ENCODE peak calls at places on chromosomes 11 and 22, in six cellular contexts. B, X, S, R, L and V are unnamed samples.

GRCh38 chr11:72024073-72024749 is 25.5 kb downstream of the IL18BP start:
- DNase-seq in B (no peak), X (no peak), S (no peak), R (no peak), L (no peak), V (no peak)

GRCh38 chr22:24102366-24103200 is 78.7 kb upstream of the SUSD2 start:
- DNase-seq in B (no peak), X (no peak), S (no peak), R (no peak), L (no peak), V (no peak)

GRCh38 chr11:87046824-87047223 is 9.1 kb downstream of the TMEM135 start:
- DNase-seq in B (no peak), X (no peak), S (no peak), R (no peak), L (no peak), V (no peak)

GRCh38 chr11:115153135-115153534 is 351.1 kb downstream of the CADM1 start:
- DNase-seq in B (no peak), X (no peak), S (no peak), R (no peak), L (no peak), V (no peak)

GRCh38 chr11:114142646-114143045 is 83.1 kb downstream of the ZBTB16 start:
- DNase-seq in B (no peak), X (no peak), S (no peak), R (no peak), L (no peak), V (no peak)

GRCh38 chr11:119759324-119759723 is 30.3 kb upstream of the NECTIN1 start:
- DNase-seq in B (peak; percentile 24), X (no peak), S (peak; percentile 59), R (no peak), L (no peak), V (no peak)

GRCh38 chr22:41672780-41673509 is 15.7 kb downstream of the SNU13 start:
- DNase-seq in B (no peak), X (no peak), S (peak; percentile 15), R (no peak), L (no peak), V (no peak)

GRCh38 chr11:5691963-5692358 is 2.4 kb downstream of the TRIM22 start:
- DNase-seq in B (no peak), X (no peak), S (no peak), R (no peak), L (no peak), V (no peak)

GRCh38 chr11:102452461-102453285 is at the start of gene TMEM123:
- DNase-seq in B (peak; percentile 44), X (peak; percentile 71), S (peak; percentile 83), R (peak; percentile 87), L (no peak), V (peak; percentile 51)

GRCh38 chr11:15278129-15278528 is 163.4 kb downstream of the INSC start:
- DNase-seq in B (no peak), X (no peak), S (no peak), R (no peak), L (no peak), V (no peak)

GRCh38 chr22:47944941-47945340 is 1182.5 kb downstream of the TBC1D22A start:
- DNase-seq in B (no peak), X (no peak), S (no peak), R (no peak), L (no peak), V (no peak)
- H3K9me3 ChIP-seq in B (no peaks in the 10 kb centered on the region), X (no peaks in the 10 kb centered on the region), S (no peaks in the 10 kb centered on the region), R (peaks cover 37% of the 10 kb centered on the region), L (no peaks in the 10 kb centered on the region), V (no peaks in the 10 kb centered on the region)

DNA sequence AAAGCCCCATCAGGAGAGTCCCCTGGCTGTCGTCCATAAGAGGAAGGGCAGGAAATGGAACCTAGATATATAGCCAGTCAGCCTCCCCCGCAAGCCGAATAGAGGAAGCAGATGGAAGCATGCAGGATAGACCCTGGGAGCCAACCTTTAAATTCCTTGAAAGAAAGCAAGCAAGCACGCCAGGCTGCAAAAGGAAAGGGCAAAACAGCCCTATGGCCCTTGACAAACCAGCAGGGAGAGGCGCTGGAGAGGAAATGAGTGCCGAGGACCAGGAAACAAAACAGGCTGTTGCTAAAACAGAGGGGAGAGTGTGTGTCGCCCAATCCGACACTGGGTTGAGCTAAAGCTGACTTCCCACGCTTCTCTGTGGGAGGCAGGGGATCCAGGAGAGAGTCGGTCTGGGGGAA is 203.5 kb upstream of the MTNR1B start:
- DNase-seq in B (no peak), X (no peak), S (peak; percentile 1), R (peak; percentile 66), L (no peak), V (no peak)
- H3K4me3 ChIP-seq in B (no peak overlapping the region), X (no peak overlapping the region), S (no peak overlapping the region), R (no peak overlapping the region), L (no peak overlapping the region), V (no peak overlapping the region)

GRCh38 chr11:3165152-3165705 is at the start of gene OSBPL5:
- DNase-seq in B (no peak), X (no peak), S (peak; percentile 81), R (no peak), L (no peak), V (no peak)

GRCh38 chr11:3163241-3163981 is 1.7 kb downstream of the OSBPL5 start:
- DNase-seq in B (no peak), X (no peak), S (no peak), R (no peak), L (no peak), V (no peak)

GRCh38 chr11:3164540-3165151 is 464 bp downstream of the OSBPL5 start:
- DNase-seq in B (no peak), X (no peak), S (no peak), R (no peak), L (no peak), V (no peak)

GRCh38 chr11:3162410-3163240 is 2.5 kb downstream of the OSBPL5 start:
- DNase-seq in B (no peak), X (no peak), S (no peak), R (no peak), L (no peak), V (no peak)

GRCh38 chr11:3164138-3164539 is 971 bp downstream of the OSBPL5 start:
- DNase-seq in B (no peak), X (no peak), S (no peak), R (no peak), L (no peak), V (no peak)
- TF ChIP-seq ZNF274 in B (no peak), X (no peak), S (no peak), R (no peak), L (no peak), V (no peak)

GRCh38 chr11:134134167-134134566 is 65.3 kb downstream of the JAM3 start:
- DNase-seq in B (no peak), X (no peak), S (no peak), R (no peak), L (no peak), V (no peak)
- H3K9me3 ChIP-seq in B (peaks cover 8% of the 10 kb centered on the region), X (peaks cover 9% of the 10 kb centered on the region), S (no peaks in the 10 kb centered on the region), R (peaks cover 5% of the 10 kb centered on the region), L (no peaks in the 10 kb centered on the region), V (peaks cover 11% of the 10 kb centered on the region)

GRCh38 chr11:73645570-73645969 is 811 bp upstream of the PLEKHB1 start:
- DNase-seq in B (no peak), X (no peak), S (no peak), R (peak; percentile 59), L (no peak), V (no peak)
- H3K4me3 ChIP-seq in B (no peak overlapping the region), X (no peak overlapping the region), S (no peak overlapping the region), R (peak overlapping the region; percentile 70), L (no peak overlapping the region), V (peak overlapping the region; percentile 30)

DNA sequence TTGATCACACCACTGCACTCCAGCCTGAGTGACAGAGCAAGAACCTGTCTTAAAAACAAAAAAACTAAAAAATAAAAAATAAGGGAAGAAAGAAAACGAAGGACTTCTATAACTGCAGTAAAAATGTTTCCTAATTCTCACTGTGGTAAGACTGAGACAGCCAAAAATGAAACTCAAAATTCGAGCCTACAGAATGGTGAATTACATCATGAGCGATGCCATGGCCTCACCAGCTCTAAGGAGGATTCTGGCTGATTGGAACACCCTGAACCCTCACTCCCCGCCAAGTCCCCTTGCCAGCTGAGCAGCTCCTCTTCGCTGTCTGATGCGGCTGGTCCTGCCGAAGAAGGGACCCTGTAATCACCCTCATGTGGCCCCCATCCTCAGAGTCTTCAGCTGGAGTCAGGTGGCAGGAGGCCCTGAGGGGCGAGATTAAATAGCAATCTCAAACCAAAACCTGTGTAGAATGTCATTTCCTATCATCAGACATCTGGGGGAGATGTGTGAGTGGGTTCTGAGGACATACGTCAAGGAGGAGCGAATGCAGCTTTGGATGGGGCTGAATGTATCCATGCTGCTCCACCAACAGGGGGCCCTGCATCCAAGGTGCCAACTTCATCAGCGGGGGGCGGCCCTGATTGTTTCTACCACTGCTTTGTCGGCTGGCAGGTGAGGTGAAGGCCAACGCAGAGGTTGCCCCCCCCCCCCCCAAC is 29.2 kb downstream of the PDGFB start:
- DNase-seq in B (peak; percentile 35), X (no peak), S (peak; percentile 35), R (peak; percentile 67), L (no peak), V (no peak)
- TF ChIP-seq ZNF274 in B (no peak), X (no peak), S (no peak), R (no peak), L (no peak), V (no peak)

GRCh38 chr11:134482865-134483264 is 70.8 kb upstream of the B3GAT1 start:
- DNase-seq in B (no peak), X (no peak), S (no peak), R (no peak), L (no peak), V (no peak)

GRCh38 chr11:134482128-134482527 is 70.1 kb upstream of the B3GAT1 start:
- DNase-seq in B (no peak), X (no peak), S (no peak), R (no peak), L (no peak), V (no peak)

GRCh38 chr11:134479206-134479955 is 67.3 kb upstream of the B3GAT1 start:
- DNase-seq in B (no peak), X (no peak), S (no peak), R (no peak), L (no peak), V (peak; percentile 40)

GRCh38 chr11:134480129-134480652 is 68.1 kb upstream of the B3GAT1 start:
- DNase-seq in B (no peak), X (no peak), S (no peak), R (no peak), L (no peak), V (no peak)

DNA sequence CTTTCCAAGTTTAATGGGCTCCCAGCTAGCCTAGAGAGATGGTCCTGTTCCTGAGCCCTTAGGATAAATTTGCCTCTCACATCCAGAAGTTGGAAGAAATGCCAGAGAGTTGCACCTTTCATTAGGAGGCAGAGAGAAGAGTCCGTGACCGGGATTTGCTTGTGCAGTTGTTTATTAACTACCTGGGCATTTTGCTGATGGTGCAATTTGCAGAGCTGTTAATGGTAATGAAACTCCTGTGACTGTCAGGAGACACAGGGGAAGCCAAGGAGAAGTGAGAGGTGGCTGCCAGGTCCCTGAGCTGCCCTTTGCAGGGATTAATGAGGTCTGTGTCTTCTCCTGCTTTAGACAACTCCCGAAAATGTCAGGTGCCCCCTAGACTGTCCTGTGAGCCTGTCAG is 69.1 kb upstream of the B3GAT1 start:
- DNase-seq in B (no peak), X (no peak), S (no peak), R (no peak), L (no peak), V (no peak)
- H3K9me3 ChIP-seq in B (no peaks in the 10 kb centered on the region), X (no peaks in the 10 kb centered on the region), S (no peaks in the 10 kb centered on the region), R (no peaks in the 10 kb centered on the region), L (no peaks in the 10 kb centered on the region), V (no peaks in the 10 kb centered on the region)